ENCODE peak calls at places on chromosomes 7 and 10, in five cellular contexts. E is heart left ventricle, O is transverse colon, K is ovary, X is H54. Y is an unnamed sample.

GRCh38 chr7:43658718-43659548 is 70.4 kb downstream of the COA1 start:
- DNase-seq in E (no peak), O (no peak), K (no peak), X (no peak), Y (no peak)

GRCh38 chr7:50826371-50827172 is 43.9 kb upstream of the GRB10 start:
- DNase-seq in E (no peak), O (no peak), K (no peak), X (peak), Y (no peak)

GRCh38 chr7:148697256-148697841 is 1.4 kb upstream of the CUL1 start:
- DNase-seq in E (peak), O (peak), K (peak), X (no peak), Y (peak)

GRCh38 chr7:26609082-26609481 is 255.3 kb downstream of the SKAP2 start:
- DNase-seq in E (no peak), O (no peak), K (no peak), X (no peak), Y (no peak)

GRCh38 chr7:21914671-21915070 is 31.0 kb downstream of the CDCA7L start:
- DNase-seq in E (no peak), O (no peak), K (no peak), X (no peak), Y (no peak)

GRCh38 chr7:1379202-1379601 is 80.1 kb downstream of the MICALL2 start:
- DNase-seq in E (no peak), O (no peak), K (no peak), X (no peak), Y (no peak)

GRCh38 chr7:351256-351655 is 61.3 kb downstream of the FOXL3 start:
- DNase-seq in E (no peak), O (no peak), K (no peak), X (no peak), Y (no peak)

GRCh38 chr7:2512179-2512644 is 7.4 kb upstream of the LFNG start:
- DNase-seq in E (no peak), O (peak), K (no peak), X (peak), Y (peak)

GRCh38 chr10:119659951-119660350 is 8.8 kb downstream of the BAG3 start:
- DNase-seq in E (no peak), O (no peak), K (no peak), X (no peak), Y (peak)

GRCh38 chr7:112550468-112551060 is 69.8 kb downstream of the LSMEM1 start:
- DNase-seq in E (no peak), O (no peak), K (no peak), X (peak), Y (no peak)

GRCh38 chr10:8712653-8713052 is 658.2 kb downstream of the GATA3 start:
- DNase-seq in E (no peak), O (no peak), K (no peak), X (no peak), Y (no peak)

GRCh38 chr10:75662715-75663114 is 231.3 kb downstream of the LRMDA start:
- DNase-seq in E (peak), O (peak), K (no peak), X (no peak), Y (no peak)

GRCh38 chr10:48462482-48463020 is 142.3 kb downstream of the ARHGAP22 start:
- DNase-seq in E (peak), O (no peak), K (peak), X (no peak), Y (no peak)

GRCh38 chr10:48389272-48389671 is 82.8 kb downstream of the MAPK8 start:
- DNase-seq in E (no peak), O (no peak), K (no peak), X (no peak), Y (peak)

GRCh38 chr10:100315603-100316002 is 14.4 kb downstream of the PKD2L1 start:
- DNase-seq in E (no peak), O (no peak), K (no peak), X (no peak), Y (no peak)

GRCh38 chr10:99888623-99889022 is 106.2 kb downstream of the ABCC2 start:
- DNase-seq in E (no peak), O (no peak), K (no peak), X (no peak), Y (no peak)

GRCh38 chr7:77657427-77658331 is 38.6 kb upstream of the RSBN1L start:
- DNase-seq in E (no peak), O (no peak), K (no peak), X (no peak), Y (no peak)

GRCh38 chr7:30650455-30650854 is 31.8 kb downstream of the CRHR2 start:
- DNase-seq in E (no peak), O (no peak), K (no peak), X (no peak), Y (no peak)

GRCh38 chr7:91719008-91719407 is 161.5 kb downstream of the MTERF1 start:
- DNase-seq in E (no peak), O (no peak), K (no peak), X (no peak), Y (no peak)

GRCh38 chr10:122021421-122021820 is 32.5 kb downstream of the TACC2 start:
- DNase-seq in E (no peak), O (no peak), K (no peak), X (no peak), Y (no peak)

GRCh38 chr10:79472951-79473350 is 27.5 kb upstream of the ZCCHC24 start:
- DNase-seq in E (no peak), O (no peak), K (no peak), X (no peak), Y (no peak)

GRCh38 chr7:28083159-28083997 is 97.2 kb downstream of the JAZF1 start:
- DNase-seq in E (no peak), O (no peak), K (no peak), X (no peak), Y (no peak)

GRCh38 chr7:46990761-46991160 is 591.1 kb downstream of the TNS3 start:
- DNase-seq in E (no peak), O (no peak), K (no peak), X (no peak), Y (no peak)

GRCh38 chr10:26448292-26448691 is 10.2 kb downstream of the APBB1IP start:
- DNase-seq in E (no peak), O (no peak), K (no peak), X (no peak), Y (no peak)

GRCh38 chr10:69573056-69573806 is at the start of gene NEUROG3:
- DNase-seq in E (no peak), O (no peak), K (no peak), X (no peak), Y (peak)

GRCh38 chr10:23694921-23695824 is 256.3 kb downstream of the OTUD1 start:
- DNase-seq in E (no peak), O (no peak), K (no peak), X (no peak), Y (peak)

GRCh38 chr7:1320616-1321289 is 88.1 kb downstream of the UNCX start:
- DNase-seq in E (no peak), O (no peak), K (no peak), X (no peak), Y (no peak)

GRCh38 chr7:5214641-5215040 is 24.6 kb downstream of the WIPI2 start:
- DNase-seq in E (no peak), O (no peak), K (no peak), X (no peak), Y (no peak)

GRCh38 chr10:110389250-110389649 is 84.5 kb upstream of the SMNDC1 start:
- DNase-seq in E (no peak), O (no peak), K (no peak), X (no peak), Y (no peak)

GRCh38 chr10:125788156-125789034 is 12.8 kb upstream of the MMP21 start:
- DNase-seq in E (no peak), O (no peak), K (no peak), X (no peak), Y (peak)

GRCh38 chr10:61319550-61320256 is 133.5 kb downstream of the TMEM26 start:
- DNase-seq in E (no peak), O (no peak), K (no peak), X (no peak), Y (no peak)

GRCh38 chr7:98400538-98401427 is at the start of gene BAIAP2L1:
- DNase-seq in E (peak), O (peak), K (peak), X (peak), Y (peak)
- TF ChIP-seq POLR2A in E (no peak), O (peak), K (no peak), X (no peak), Y (no peak)

GRCh38 chr7:16318463-16318862 is 102.9 kb downstream of the CRPPA start:
- DNase-seq in E (no peak), O (no peak), K (no peak), X (no peak), Y (no peak)
- TF ChIP-seq POLR2A in E (no peak), O (no peak), K (no peak), X (no peak), Y (no peak)

DNA sequence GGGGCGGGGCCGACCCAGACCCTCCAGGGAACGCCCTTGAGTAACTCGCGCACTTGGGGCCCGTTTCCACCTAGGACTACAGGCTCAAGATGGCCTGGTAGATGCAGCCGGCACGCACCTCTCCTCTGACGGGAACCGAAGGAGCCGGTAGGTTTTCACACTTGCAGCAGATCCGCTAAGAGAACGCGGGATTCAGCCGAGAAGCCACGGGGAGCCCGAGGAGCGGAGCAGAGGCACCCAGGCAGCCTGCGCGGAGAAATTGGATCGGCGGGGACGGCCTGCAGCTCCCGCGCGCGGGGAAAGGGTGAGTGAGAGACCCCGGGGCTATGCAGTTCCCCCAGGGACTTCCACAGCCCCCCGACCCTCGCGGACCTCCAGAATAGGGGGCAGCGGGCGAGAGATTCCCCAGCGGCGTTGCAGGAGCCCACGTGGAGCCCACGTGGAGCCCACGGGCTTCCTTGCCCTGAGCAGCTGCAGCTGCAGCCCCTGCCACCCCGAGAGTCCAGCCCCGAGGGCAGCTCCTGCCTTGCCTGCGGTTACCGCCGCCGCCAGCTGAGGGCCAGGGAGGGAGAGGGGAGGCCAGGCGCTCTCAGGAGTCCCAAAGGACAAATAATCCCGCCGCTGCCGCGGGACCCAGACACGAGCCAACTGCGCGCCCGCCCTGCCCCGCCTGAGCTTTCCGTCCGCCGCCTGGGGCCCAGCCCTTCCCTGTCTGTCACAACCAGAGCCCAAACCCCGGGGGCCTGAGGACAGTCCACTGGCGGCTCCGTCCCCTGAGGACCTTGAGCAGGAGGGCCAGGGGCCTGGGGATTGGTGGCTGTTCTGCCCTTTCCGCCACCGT is 13.1 kb downstream of the IFT22 start:
- DNase-seq in E (no peak), O (peak), K (peak), X (no peak), Y (peak)
- TF ChIP-seq POLR2A in E (no peak), O (peak), K (no peak), X (no peak), Y (no peak)

GRCh38 chr10:96043157-96043894 is at the start of gene CCNJ:
- DNase-seq in E (peak), O (peak), K (peak), X (peak), Y (peak)
- TF ChIP-seq POLR2A in E (peak), O (peak), K (peak), X (peak), Y (peak)

GRCh38 chr7:105389889-105390288 is 1.2 kb upstream of the SRPK2 start:
- DNase-seq in E (no peak), O (no peak), K (no peak), X (no peak), Y (no peak)

GRCh38 chr7:105387621-105388372 is 924 bp downstream of the SRPK2 start:
- DNase-seq in E (peak), O (peak), K (peak), X (peak), Y (peak)

GRCh38 chr7:105391429-105391828 is 2.7 kb upstream of the SRPK2 start:
- DNase-seq in E (no peak), O (no peak), K (no peak), X (no peak), Y (no peak)

GRCh38 chr7:105389090-105389650 is 449 bp upstream of the SRPK2 start:
- DNase-seq in E (no peak), O (peak), K (no peak), X (peak), Y (no peak)

DNA sequence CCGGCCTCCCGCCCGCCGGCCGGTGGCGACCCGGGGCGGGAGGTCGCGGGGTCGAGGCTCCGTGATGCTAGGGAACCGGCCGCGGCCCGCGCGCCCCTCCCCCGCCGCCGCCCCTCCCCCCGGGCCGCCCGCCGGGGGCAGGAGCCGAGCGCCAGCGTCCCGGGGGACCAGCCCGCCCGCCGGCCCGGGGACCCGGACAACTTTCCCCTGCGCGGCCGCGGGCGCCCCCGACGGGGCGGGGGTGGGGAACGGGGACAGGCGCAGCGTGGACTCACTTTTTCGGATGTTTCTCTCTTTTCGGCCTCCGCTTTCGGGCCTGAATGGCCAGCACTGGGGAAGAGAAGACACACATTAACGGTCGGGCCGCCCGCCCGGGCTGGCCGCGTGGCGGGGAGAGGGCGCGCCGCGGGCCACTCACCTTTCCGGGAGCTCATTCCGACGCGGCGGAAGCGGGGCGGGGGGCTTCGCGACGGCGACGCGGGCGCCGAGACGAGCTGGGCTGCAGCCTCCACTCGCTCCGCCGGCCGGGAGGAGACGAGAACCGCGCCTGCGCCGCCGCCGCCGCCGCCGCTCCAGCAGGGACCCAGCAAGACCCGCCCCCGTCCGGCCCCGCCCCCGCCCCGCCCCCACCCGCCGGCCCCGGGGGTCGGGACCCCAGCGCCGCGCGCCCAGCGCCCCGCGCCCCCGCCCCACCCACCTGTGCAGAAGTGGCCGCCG is at the start of gene SRPK2:
- DNase-seq in E (peak), O (peak), K (peak), X (peak), Y (peak)
- TF ChIP-seq POLR2A in E (no peak), O (peak), K (peak), X (peak), Y (peak)

GRCh38 chr7:82906502-82906901 is 256.2 kb downstream of the PCLO start:
- DNase-seq in E (no peak), O (no peak), K (no peak), X (no peak), Y (no peak)
- TF ChIP-seq POLR2A in E (no peak), O (no peak), K (no peak), X (no peak), Y (no peak)

DNA sequence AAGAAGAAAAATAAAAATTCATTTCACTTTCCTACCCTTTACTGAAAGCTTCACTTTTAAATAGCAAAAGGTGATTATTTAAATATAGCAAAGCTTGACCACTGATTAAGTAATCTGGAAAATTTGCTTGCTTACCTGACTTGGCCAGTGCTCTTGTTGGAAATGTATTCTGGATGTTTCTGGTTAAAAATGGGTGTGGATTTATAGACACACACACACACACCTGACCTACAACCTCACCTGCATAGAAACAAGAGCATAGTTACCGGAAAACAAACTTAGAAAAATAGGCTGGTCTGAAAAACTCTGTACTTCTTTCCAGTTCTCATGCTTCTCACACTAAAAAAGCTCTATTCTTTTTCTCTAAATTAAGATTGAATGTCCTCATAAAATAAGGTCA is at the start of gene AGR3:
- DNase-seq in E (no peak), O (no peak), K (no peak), X (no peak), Y (no peak)
- TF ChIP-seq POLR2A in E (no peak), O (peak), K (no peak), X (no peak), Y (peak)

GRCh38 chr10:1737222-1738061 is at the start of gene ADARB2:
- DNase-seq in E (peak), O (no peak), K (no peak), X (no peak), Y (no peak)
- TF ChIP-seq POLR2A in E (no peak), O (no peak), K (no peak), X (no peak), Y (no peak)

GRCh38 chr10:17527530-17528146 is 73.2 kb upstream of the ST8SIA6 start:
- DNase-seq in E (no peak), O (no peak), K (no peak), X (no peak), Y (no peak)
- TF ChIP-seq POLR2A in E (no peak), O (no peak), K (no peak), X (no peak), Y (no peak)

GRCh38 chr10:116554628-116555027 is 8.9 kb downstream of the PNLIP start:
- DNase-seq in E (no peak), O (no peak), K (no peak), X (no peak), Y (no peak)
- TF ChIP-seq POLR2A in E (no peak), O (no peak), K (no peak), X (no peak), Y (no peak)

Y was measured in upper lobe of left lung.